ENCODE peak calls at places on chromosomes 11 and 22, in eight cellular contexts. G is astrocyte of the hippocampus; K is HCEC 1CT; M is GM13976; V is activated naive CD8-positive, alpha-beta T cell treated with anti-CD3 and anti-CD28 coated beads, Interleukin-2, amount 10 ng/mL, durations not matched to agents 7 days and 5 days; L is activated CD4-positive, alpha-beta T cell treated with anti-CD3 and anti-CD28 coated beads for 24 hours; J is CD4-positive, alpha-beta T cell; D is left kidney. F is an unnamed sample.

GRCh38 chr11:613369-613968 is 2.3 kb downstream of the IRF7 start:
- DNase-seq in K (no peak), V (peak), J (peak), L (peak), G (peak), D (peak), M (peak), F (peak)

GRCh38 chr11:93648168-93648567 is 13.3 kb upstream of the CEP295 start:
- DNase-seq in L (no peak), D (peak), M (no peak), J (no peak), G (peak), K (peak), V (no peak), F (no peak)

GRCh38 chr22:26172389-26172990 is 3.2 kb downstream of the SEZ6L start:
- DNase-seq in G (peak), K (peak), M (peak), L (no peak), J (peak), V (no peak), D (peak), F (peak)

GRCh38 chr22:46239261-46240048 is 10.6 kb downstream of the CDPF1 start:
- DNase-seq in K (no peak), G (no peak), D (no peak), V (peak), L (no peak), M (no peak), J (no peak), F (no peak)

GRCh38 chr11:58165504-58166106 is 23.3 kb upstream of the OR9Q2 start:
- DNase-seq in J (no peak), K (no peak), L (no peak), D (no peak), V (no peak), M (no peak), G (no peak), F (no peak)

GRCh38 chr11:69372589-69373250 is 78.8 kb downstream of the MYEOV start:
- DNase-seq in J (no peak), K (no peak), G (no peak), M (no peak), L (no peak), V (peak), D (no peak), F (no peak)

GRCh38 chr11:88552377-88553029 is 215.0 kb upstream of the CTSC start:
- DNase-seq in M (peak), K (peak), D (peak), V (peak), L (peak), G (peak), J (peak), F (peak)

GRCh38 chr11:35803115-35803514 is 140.5 kb downstream of the TRIM44 start:
- DNase-seq in M (no peak), J (no peak), L (no peak), K (no peak), G (no peak), V (no peak), D (peak), F (no peak)

GRCh38 chr11:1460396-1460795 is 26.2 kb downstream of the MOB2 start:
- DNase-seq in M (no peak), D (peak), J (no peak), K (peak), G (peak), L (no peak), V (no peak), F (no peak)

GRCh38 chr11:2086239-2087040 is 52.7 kb downstream of the IGF2 start:
- DNase-seq in L (no peak), V (peak), K (no peak), G (no peak), D (peak), J (no peak), M (no peak), F (peak)

GRCh38 chr11:93498099-93499040 is 44.8 kb downstream of the SMCO4 start:
- DNase-seq in K (peak), D (peak), G (peak), M (no peak), V (no peak), L (no peak), J (no peak), F (no peak)

GRCh38 chr11:12020546-12020945 is 12.1 kb upstream of the DKK3 start:
- DNase-seq in M (no peak), D (no peak), L (no peak), J (no peak), G (no peak), K (no peak), V (no peak), F (no peak)

GRCh38 chr11:14638561-14638960 is 5.0 kb upstream of the PDE3B start:
- DNase-seq in M (no peak), L (no peak), G (peak), V (no peak), J (no peak), D (no peak), K (no peak), F (no peak)

GRCh38 chr11:64652586-64653387 is 61.8 kb downstream of the SLC22A12 start:
- DNase-seq in M (peak), K (peak), G (peak), J (peak), L (peak), D (peak), V (peak), F (peak)

GRCh38 chr11:108906329-108906728 is 241.5 kb downstream of the DDX10 start:
- DNase-seq in G (no peak), V (no peak), K (peak), D (peak), L (no peak), J (no peak), M (no peak), F (no peak)

GRCh38 chr22:35484651-35485372 is 55.8 kb upstream of the RASD2 start:
- DNase-seq in J (no peak), D (no peak), V (no peak), G (no peak), M (no peak), K (peak), L (no peak), F (no peak)

GRCh38 chr11:69108559-69108958 is 47.2 kb upstream of the SMIM38 start:
- DNase-seq in L (no peak), V (no peak), J (no peak), K (no peak), D (no peak), G (no peak), M (no peak), F (no peak)

GRCh38 chr11:33296695-33297094 is 39.5 kb downstream of the HIPK3 start:
- DNase-seq in L (no peak), M (no peak), V (no peak), K (no peak), D (no peak), G (no peak), J (no peak), F (no peak)

GRCh38 chr11:97610854-97611253 is 1221.0 kb downstream of the JRKL start:
- DNase-seq in V (no peak), G (no peak), K (no peak), J (no peak), M (no peak), D (no peak), L (no peak), F (no peak)

GRCh38 chr11:118677977-118678376 is 1.5 kb downstream of the TREH start:
- DNase-seq in M (no peak), K (no peak), V (peak), D (no peak), G (no peak), J (no peak), L (no peak), F (no peak)

GRCh38 chr11:14202263-14203173 is 156.5 kb downstream of the RRAS2 start:
- DNase-seq in K (no peak), M (peak), L (no peak), D (no peak), V (no peak), J (no peak), G (no peak), F (no peak)

GRCh38 chr11:121032546-121032945 is 8.6 kb downstream of the TBCEL start:
- DNase-seq in J (no peak), K (no peak), M (no peak), D (no peak), G (peak), V (no peak), L (no peak), F (no peak)

GRCh38 chr22:23744485-23744884 is 6.4 kb downstream of the ZNF70 start:
- DNase-seq in V (no peak), G (no peak), J (no peak), K (no peak), D (no peak), M (no peak), L (no peak), F (no peak)

GRCh38 chr11:111472228-111472627 is 40.0 kb downstream of the BTG4 start:
- DNase-seq in L (no peak), V (no peak), J (no peak), K (no peak), D (no peak), M (no peak), G (no peak), F (no peak)

GRCh38 chr22:19449422-19449767 is 1.9 kb upstream of the C22orf39 start:
- DNase-seq in V (no peak), L (no peak), G (no peak), K (no peak), J (no peak), D (no peak), M (no peak), F (no peak)

GRCh38 chr22:22359465-22359864 is 114.9 kb downstream of the VPREB1 start:
- DNase-seq in K (no peak), J (no peak), M (no peak), D (no peak), G (no peak), V (no peak), L (no peak), F (no peak)

GRCh38 chr22:39135092-39135896 is 17.2 kb downstream of the CBX7 start:
- DNase-seq in D (peak), J (peak), M (peak), G (peak), L (no peak), K (no peak), V (peak), F (peak)

GRCh38 chr11:30196400-30197206 is 34.2 kb upstream of the FSHB start:
- DNase-seq in K (no peak), L (peak), G (peak), V (peak), J (peak), D (peak), M (peak), F (peak)

GRCh38 chr11:17479284-17480214 is 2.9 kb upstream of the ABCC8 start:
- DNase-seq in G (peak), M (no peak), K (no peak), V (no peak), J (no peak), L (no peak), D (peak), F (peak)

GRCh38 chr11:15286465-15286864 is 171.7 kb downstream of the INSC start:
- DNase-seq in K (no peak), D (no peak), L (no peak), J (no peak), M (no peak), V (no peak), G (no peak), F (no peak)

GRCh38 chr11:104852811-104853210 is 45.4 kb downstream of the CASP12 start:
- DNase-seq in D (no peak), K (no peak), L (no peak), J (no peak), V (no peak), M (no peak), G (peak), F (no peak)

GRCh38 chr11:62004473-62004872 is 37.0 kb upstream of the FTH1 start:
- DNase-seq in V (no peak), K (peak), J (no peak), L (no peak), G (peak), M (peak), D (no peak), F (no peak)

GRCh38 chr11:108586600-108586999 is 7.0 kb downstream of the EXPH5 start:
- DNase-seq in L (no peak), D (no peak), J (no peak), G (no peak), V (no peak), K (no peak), M (no peak), F (no peak)

GRCh38 chr22:41352058-41352457 is 29.7 kb upstream of the TEF start:
- DNase-seq in M (no peak), J (no peak), L (no peak), K (peak), G (peak), D (no peak), V (no peak), F (no peak)

F was measured in retina.